ENCODE peak calls at places on chromosome 13, in five cellular contexts. C, W, O, Z and G are unnamed samples.

GRCh38 chr13:57704031-57704430 is 72.5 kb downstream of the PCDH17 start:
- DNase-seq in C (no peak), W (no peak), O (no peak), Z (no peak), G (no peak)

GRCh38 chr13:67119481-67119883 is 110.7 kb downstream of the PCDH9 start:
- DNase-seq in C (no peak), W (no peak), O (no peak), Z (peak), G (no peak)

GRCh38 chr13:112689498-112690241 is at the start of gene ATP11A:
- DNase-seq in C (peak), W (peak), O (peak), Z (peak), G (peak)

GRCh38 chr13:22103628-22104027 is 432.8 kb downstream of the FGF9 start:
- DNase-seq in C (no peak), W (no peak), O (no peak), Z (no peak), G (no peak)

GRCh38 chr13:27971236-27971645 is 2.1 kb upstream of the CDX2 start:
- DNase-seq in C (no peak), W (no peak), O (no peak), Z (no peak), G (peak)

GRCh38 chr13:102302534-102302933 is 99.3 kb downstream of the FGF14 start:
- DNase-seq in C (no peak), W (no peak), O (no peak), Z (no peak), G (no peak)

GRCh38 chr13:99496322-99497142 is 4.7 kb upstream of the TM9SF2 start:
- DNase-seq in C (no peak), W (peak), O (peak), Z (peak), G (peak)

GRCh38 chr13:111005364-111005763 is 90.5 kb upstream of the ANKRD10 start:
- DNase-seq in C (no peak), W (no peak), O (no peak), Z (peak), G (no peak)

GRCh38 chr13:109922518-109922917 is 136.1 kb upstream of the IRS2 start:
- DNase-seq in C (no peak), W (no peak), O (no peak), Z (peak), G (no peak)

GRCh38 chr13:70817571-70817970 is 709.3 kb upstream of the KLHL1 start:
- DNase-seq in C (no peak), W (no peak), O (no peak), Z (peak), G (no peak)

GRCh38 chr13:98549006-98549727 is 27.7 kb downstream of the STK24 start:
- DNase-seq in C (no peak), W (no peak), O (no peak), Z (peak), G (no peak)

GRCh38 chr13:66547685-66548084 is 682.5 kb downstream of the PCDH9 start:
- DNase-seq in C (no peak), W (no peak), O (no peak), Z (no peak), G (no peak)

GRCh38 chr13:59409211-59409610 is 754.5 kb downstream of the DIAPH3 start:
- DNase-seq in C (peak), W (no peak), O (peak), Z (peak), G (no peak)

GRCh38 chr13:107743983-107744382 is 471.4 kb downstream of the LIG4 start:
- DNase-seq in C (peak), W (no peak), O (no peak), Z (peak), G (no peak)

GRCh38 chr13:21109168-21109567 is 47.8 kb upstream of the LATS2 start:
- DNase-seq in C (no peak), W (no peak), O (no peak), Z (no peak), G (peak)

GRCh38 chr13:96003304-96003703 is 49.9 kb downstream of the UGGT2 start:
- DNase-seq in C (no peak), W (no peak), O (no peak), Z (peak), G (no peak)

GRCh38 chr13:112968380-112968909 is 569 bp upstream of the MCF2L start:
- DNase-seq in C (no peak), W (no peak), O (peak), Z (no peak), G (no peak)

GRCh38 chr13:92807343-92807742 is 419.3 kb upstream of the GPC6 start:
- DNase-seq in C (no peak), W (no peak), O (no peak), Z (peak), G (no peak)

GRCh38 chr13:106140476-106140875 is 395.0 kb downstream of the EFNB2 start:
- DNase-seq in C (no peak), W (no peak), O (no peak), Z (peak), G (no peak)

GRCh38 chr13:90015565-90016507 is 1331.7 kb upstream of the MIR17HG start:
- DNase-seq in C (no peak), W (no peak), O (no peak), Z (peak), G (no peak)

GRCh38 chr13:107824636-107825035 is 390.7 kb downstream of the LIG4 start:
- DNase-seq in C (no peak), W (no peak), O (no peak), Z (no peak), G (no peak)

GRCh38 chr13:33109801-33110200 is 93.6 kb downstream of the KL start:
- DNase-seq in C (peak), W (no peak), O (no peak), Z (no peak), G (no peak)

GRCh38 chr13:85665286-85665685 is 133.9 kb downstream of the SLITRK6 start:
- DNase-seq in C (no peak), W (no peak), O (no peak), Z (peak), G (no peak)

GRCh38 chr13:49218493-49219051 is 1.6 kb upstream of the MLNR start:
- DNase-seq in C (peak), W (no peak), O (no peak), Z (peak), G (no peak)

GRCh38 chr13:111281751-111282311 is 38.6 kb upstream of the TEX29 start:
- DNase-seq in C (no peak), W (no peak), O (no peak), Z (peak), G (peak)

GRCh38 chr13:74464656-74465055 is 330.5 kb upstream of the KLF12 start:
- DNase-seq in C (no peak), W (no peak), O (no peak), Z (peak), G (no peak)

GRCh38 chr13:113184568-113185440 is 23.7 kb downstream of the PCID2 start:
- DNase-seq in C (no peak), W (no peak), O (no peak), Z (no peak), G (no peak)

GRCh38 chr13:78326608-78327007 is 276.7 kb downstream of the POU4F1 start:
- DNase-seq in C (no peak), W (no peak), O (no peak), Z (no peak), G (no peak)

GRCh38 chr13:31670831-31671617 is 68.3 kb upstream of the RXFP2 start:
- DNase-seq in C (no peak), W (no peak), O (no peak), Z (peak), G (no peak)

GRCh38 chr13:99296270-99296865 is 10.8 kb downstream of the GPR183 start:
- DNase-seq in C (no peak), W (no peak), O (no peak), Z (peak), G (no peak)

GRCh38 chr13:24133396-24133795 is 27.1 kb upstream of the SPATA13 start:
- DNase-seq in C (no peak), W (no peak), O (no peak), Z (no peak), G (no peak)

GRCh38 chr13:101397742-101398141 is 18.6 kb downstream of the NALCN start:
- DNase-seq in C (no peak), W (no peak), O (no peak), Z (peak), G (no peak)

GRCh38 chr13:114070098-114070799 is 62.2 kb downstream of the RASA3 start:
- DNase-seq in C (no peak), W (no peak), O (no peak), Z (no peak), G (no peak)

DNA sequence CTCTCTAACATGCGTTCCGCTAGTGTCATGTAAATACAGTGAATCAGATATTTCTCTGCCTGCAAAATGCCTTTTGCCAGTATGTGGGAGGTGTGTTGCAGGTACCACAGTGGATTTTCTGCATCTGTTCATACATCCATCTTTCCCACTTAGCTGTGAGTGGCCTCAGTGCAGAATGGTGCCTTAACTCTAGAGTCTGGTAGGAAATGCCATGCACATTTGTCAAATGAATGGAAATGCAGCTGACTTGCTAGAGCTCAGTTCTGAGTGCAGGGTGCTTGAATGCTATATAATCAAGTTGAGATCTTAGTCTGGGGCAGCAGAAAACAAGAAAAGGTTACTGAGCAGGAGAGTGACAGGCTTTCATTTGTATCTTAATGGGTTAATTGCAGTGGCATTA is 68.2 kb downstream of the LRCH1 start:
- DNase-seq in C (no peak), W (no peak), O (no peak), Z (no peak), G (no peak)
- H3K4me3 ChIP-seq in C (no peak), W (no peak), O (no peak), Z (no peak), G (no peak)

GRCh38 chr13:26257049-26257448 is 3.1 kb downstream of the CDK8 start:
- DNase-seq in C (no peak), W (no peak), O (no peak), Z (no peak), G (no peak)
- H3K4me3 ChIP-seq in C (peak), W (no peak), O (peak), Z (no peak), G (no peak)

GRCh38 chr13:97317933-97318332 is 95.8 kb downstream of the MBNL2 start:
- DNase-seq in C (no peak), W (no peak), O (no peak), Z (no peak), G (no peak)
- H3K4me3 ChIP-seq in C (no peak), W (no peak), O (no peak), Z (no peak), G (no peak)

GRCh38 chr13:77026783-77027621 is at the start of gene FBXL3:
- DNase-seq in C (peak), W (peak), O (peak), Z (peak), G (peak)

GRCh38 chr13:77029436-77029835 is 2.5 kb upstream of the FBXL3 start:
- DNase-seq in C (no peak), W (no peak), O (no peak), Z (no peak), G (no peak)

GRCh38 chr13:77026255-77026782 is 640 bp downstream of the FBXL3 start:
- DNase-seq in C (peak), W (peak), O (peak), Z (peak), G (peak)

GRCh38 chr13:77031869-77032268 is 4.9 kb upstream of the FBXL3 start:
- DNase-seq in C (peak), W (no peak), O (no peak), Z (no peak), G (no peak)

DNA sequence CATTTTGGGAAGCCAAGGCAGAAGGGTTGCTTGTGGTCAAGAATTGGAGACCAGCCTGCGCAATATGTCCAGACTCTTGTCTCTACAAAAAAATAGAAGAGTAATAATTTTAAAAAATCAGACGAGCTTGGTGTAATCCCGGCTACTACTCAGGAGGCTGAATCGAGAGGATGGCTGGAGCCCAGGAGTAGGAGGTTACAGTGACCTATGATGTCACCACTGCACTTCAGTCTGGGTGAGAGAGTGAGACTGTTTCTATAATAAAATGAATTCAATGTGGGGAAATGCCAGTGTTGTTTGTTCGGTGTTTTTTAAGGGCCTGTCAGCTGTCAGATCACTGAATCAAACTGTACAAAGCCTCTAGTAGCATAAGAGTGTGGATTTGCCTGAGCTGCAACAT is 1.2 kb upstream of the FBXL3 start:
- DNase-seq in C (no peak), W (no peak), O (no peak), Z (peak), G (no peak)
- H3K4me3 ChIP-seq in C (no peak), W (peak), O (no peak), Z (no peak), G (no peak)

DNA sequence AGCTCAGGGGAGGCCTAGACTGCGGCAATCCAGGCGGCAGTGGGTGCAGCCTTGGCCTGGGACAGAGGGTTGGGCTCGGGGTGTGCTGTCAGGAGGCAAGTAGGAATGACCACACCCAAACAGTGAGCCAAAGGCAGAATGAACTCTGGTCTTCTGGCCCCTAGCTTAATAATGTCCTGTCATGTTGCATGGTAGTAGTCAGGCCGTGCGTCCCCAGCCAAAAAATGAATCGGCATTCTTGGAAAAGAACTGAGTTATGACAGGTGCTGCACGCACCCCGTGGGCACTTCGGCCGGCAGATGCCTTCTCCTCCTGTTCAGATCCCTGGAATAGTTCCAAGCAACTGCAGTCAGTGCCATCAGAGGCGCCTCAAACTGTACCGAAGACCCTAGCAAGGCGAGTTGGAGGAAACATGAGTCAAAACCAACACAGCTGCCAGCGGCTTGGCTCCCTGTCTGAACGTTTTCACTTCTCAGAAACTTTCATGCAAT is 55.9 kb downstream of the ATP7B start:
- DNase-seq in C (no peak), W (no peak), O (no peak), Z (no peak), G (no peak)
- H3K4me3 ChIP-seq in C (no peak), W (no peak), O (no peak), Z (no peak), G (no peak)

GRCh38 chr13:51091839-51092238 is 19.2 kb downstream of the C13orf42 start:
- DNase-seq in C (no peak), W (no peak), O (no peak), Z (no peak), G (no peak)
- H3K4me3 ChIP-seq in C (no peak), W (no peak), O (no peak), Z (no peak), G (no peak)

GRCh38 chr13:44373247-44373600 is 400 bp upstream of the SERP2 start:
- DNase-seq in C (no peak), W (no peak), O (no peak), Z (no peak), G (no peak)
- H3K4me3 ChIP-seq in C (no peak), W (peak), O (peak), Z (peak), G (peak)

GRCh38 chr13:77019756-77020155 is 7.2 kb downstream of the FBXL3 start:
- DNase-seq in C (no peak), W (no peak), O (no peak), Z (no peak), G (no peak)

GRCh38 chr13:77016888-77017623 is 9.9 kb downstream of the FBXL3 start:
- DNase-seq in C (no peak), W (no peak), O (no peak), Z (no peak), G (no peak)

GRCh38 chr13:77022341-77022740 is 4.6 kb downstream of the FBXL3 start:
- DNase-seq in C (no peak), W (no peak), O (no peak), Z (peak), G (no peak)
- H3K4me3 ChIP-seq in C (no peak), W (no peak), O (no peak), Z (no peak), G (peak)